ENCODE peak calls at places on chromosomes 16 and 17, in four cellular contexts. One of them, this sample, is unnamed.

GRCh38 chr16:89696598-89697128 is 4.8 kb downstream of the SPATA2L start:
- DNase-seq in stimulated activated CD8-positive, alpha-beta memory T cell treated with anti-CD3 and anti-CD28 coated beads, Interleukin-15, amount 100 ng/mL, for 4 hours: no peak
- DNase-seq in GDM1: no peak
- DNase-seq in activated CD4-positive, CD25-positive, alpha-beta regulatory T cell: no peak
- DNase-seq in this sample: no peak

GRCh38 chr17:42016411-42016831 is 818 bp downstream of the DNAJC7 start:
- DNase-seq in stimulated activated CD8-positive, alpha-beta memory T cell treated with anti-CD3 and anti-CD28 coated beads, Interleukin-15, amount 100 ng/mL, for 4 hours: no peak
- DNase-seq in GDM1: no peak
- DNase-seq in activated CD4-positive, CD25-positive, alpha-beta regulatory T cell: no peak
- DNase-seq in this sample: no peak

GRCh38 chr17:76138234-76138895 is 2.7 kb downstream of the FOXJ1 start:
- DNase-seq in stimulated activated CD8-positive, alpha-beta memory T cell treated with anti-CD3 and anti-CD28 coated beads, Interleukin-15, amount 100 ng/mL, for 4 hours: no peak
- DNase-seq in GDM1: no peak
- DNase-seq in activated CD4-positive, CD25-positive, alpha-beta regulatory T cell: no peak
- DNase-seq in this sample: no peak

GRCh38 chr16:1691956-1692355 is 13.9 kb downstream of the JPT2 start:
- DNase-seq in stimulated activated CD8-positive, alpha-beta memory T cell treated with anti-CD3 and anti-CD28 coated beads, Interleukin-15, amount 100 ng/mL, for 4 hours: no peak
- DNase-seq in GDM1: no peak
- DNase-seq in activated CD4-positive, CD25-positive, alpha-beta regulatory T cell: no peak
- DNase-seq in this sample: no peak

GRCh38 chr17:58056476-58056875 is 26.7 kb upstream of the DYNLL2 start:
- DNase-seq in stimulated activated CD8-positive, alpha-beta memory T cell treated with anti-CD3 and anti-CD28 coated beads, Interleukin-15, amount 100 ng/mL, for 4 hours: no peak
- DNase-seq in GDM1: no peak
- DNase-seq in activated CD4-positive, CD25-positive, alpha-beta regulatory T cell: no peak
- DNase-seq in this sample: no peak

GRCh38 chr17:42608692-42609181 is 437 bp downstream of the RETREG3 start:
- DNase-seq in stimulated activated CD8-positive, alpha-beta memory T cell treated with anti-CD3 and anti-CD28 coated beads, Interleukin-15, amount 100 ng/mL, for 4 hours: no peak
- DNase-seq in GDM1: no peak
- DNase-seq in activated CD4-positive, CD25-positive, alpha-beta regulatory T cell: no peak
- DNase-seq in this sample: no peak

GRCh38 chr16:3637371-3637923 is 17.0 kb upstream of the DNASE1 start:
- DNase-seq in stimulated activated CD8-positive, alpha-beta memory T cell treated with anti-CD3 and anti-CD28 coated beads, Interleukin-15, amount 100 ng/mL, for 4 hours: no peak
- DNase-seq in GDM1: peak; percentile 64
- DNase-seq in activated CD4-positive, CD25-positive, alpha-beta regulatory T cell: no peak
- DNase-seq in this sample: no peak

GRCh38 chr17:32266389-32267269 is 997 bp downstream of the RHBDL3 start:
- DNase-seq in stimulated activated CD8-positive, alpha-beta memory T cell treated with anti-CD3 and anti-CD28 coated beads, Interleukin-15, amount 100 ng/mL, for 4 hours: no peak
- DNase-seq in GDM1: no peak
- DNase-seq in activated CD4-positive, CD25-positive, alpha-beta regulatory T cell: no peak
- DNase-seq in this sample: no peak

GRCh38 chr17:2688351-2689342 is 22.9 kb downstream of the CLUH start:
- DNase-seq in stimulated activated CD8-positive, alpha-beta memory T cell treated with anti-CD3 and anti-CD28 coated beads, Interleukin-15, amount 100 ng/mL, for 4 hours: no peak
- DNase-seq in GDM1: no peak
- DNase-seq in activated CD4-positive, CD25-positive, alpha-beta regulatory T cell: no peak
- DNase-seq in this sample: no peak

GRCh38 chr16:87849419-87850008 is 19.8 kb downstream of the SLC7A5 start:
- DNase-seq in stimulated activated CD8-positive, alpha-beta memory T cell treated with anti-CD3 and anti-CD28 coated beads, Interleukin-15, amount 100 ng/mL, for 4 hours: no peak
- DNase-seq in GDM1: no peak
- DNase-seq in activated CD4-positive, CD25-positive, alpha-beta regulatory T cell: no peak
- DNase-seq in this sample: no peak

GRCh38 chr17:79842656-79843474 is 3.6 kb upstream of the CBX4 start:
- DNase-seq in stimulated activated CD8-positive, alpha-beta memory T cell treated with anti-CD3 and anti-CD28 coated beads, Interleukin-15, amount 100 ng/mL, for 4 hours: no peak
- DNase-seq in GDM1: no peak
- DNase-seq in activated CD4-positive, CD25-positive, alpha-beta regulatory T cell: no peak
- DNase-seq in this sample: no peak

GRCh38 chr17:44914698-44915271 is 515 bp downstream of the GFAP start:
- DNase-seq in stimulated activated CD8-positive, alpha-beta memory T cell treated with anti-CD3 and anti-CD28 coated beads, Interleukin-15, amount 100 ng/mL, for 4 hours: no peak
- DNase-seq in GDM1: no peak
- DNase-seq in activated CD4-positive, CD25-positive, alpha-beta regulatory T cell: no peak
- DNase-seq in this sample: no peak

GRCh38 chr17:49969134-49969759 is at the start of gene DLX4:
- DNase-seq in stimulated activated CD8-positive, alpha-beta memory T cell treated with anti-CD3 and anti-CD28 coated beads, Interleukin-15, amount 100 ng/mL, for 4 hours: no peak
- DNase-seq in GDM1: no peak
- DNase-seq in activated CD4-positive, CD25-positive, alpha-beta regulatory T cell: no peak
- DNase-seq in this sample: no peak

GRCh38 chr17:49996495-49997255 is 1.7 kb upstream of the DLX3 start:
- DNase-seq in stimulated activated CD8-positive, alpha-beta memory T cell treated with anti-CD3 and anti-CD28 coated beads, Interleukin-15, amount 100 ng/mL, for 4 hours: no peak
- DNase-seq in GDM1: peak; percentile 40
- DNase-seq in activated CD4-positive, CD25-positive, alpha-beta regulatory T cell: peak; percentile 57
- DNase-seq in this sample: no peak

GRCh38 chr16:79476580-79476979 is 124.0 kb downstream of the MAF start:
- DNase-seq in stimulated activated CD8-positive, alpha-beta memory T cell treated with anti-CD3 and anti-CD28 coated beads, Interleukin-15, amount 100 ng/mL, for 4 hours: no peak
- DNase-seq in GDM1: no peak
- DNase-seq in activated CD4-positive, CD25-positive, alpha-beta regulatory T cell: no peak
- DNase-seq in this sample: no peak

GRCh38 chr17:42508426-42509164 is 27.4 kb upstream of the NAGLU start:
- DNase-seq in stimulated activated CD8-positive, alpha-beta memory T cell treated with anti-CD3 and anti-CD28 coated beads, Interleukin-15, amount 100 ng/mL, for 4 hours: no peak
- DNase-seq in GDM1: peak; percentile 70
- DNase-seq in activated CD4-positive, CD25-positive, alpha-beta regulatory T cell: no peak
- DNase-seq in this sample: no peak